ENCODE peak calls at places on chromosomes 7 and 10, in ten cellular contexts. Y is kidney epithelial cell; J is effector memory CD8-positive, alpha-beta T cell; T is stimulated activated CD4-positive, alpha-beta T cell treated with anti-CD3 and anti-CD28 coated beads, TNF-alpha, amount 100 ng/mL, for 4 hours; B is endodermal cell; G is neural progenitor cell; L is heart left ventricle; M is SW480; A is stimulated activated CD8-positive, alpha-beta memory T cell treated with anti-CD3 and anti-CD28 coated beads, Interleukin-7, amount 100 ng/mL, for 1 hour; O is ELR. X is an unnamed sample.

GRCh38 chr10:89642193-89642592 is 2.8 kb downstream of the PANK1 start:
- DNase-seq in Y (no peak), J (no peak), T (no peak), B (no peak), G (no peak), L (no peak), M (no peak), A (no peak), O (no peak), X (no peak)

GRCh38 chr7:83204715-83205114 is 42.0 kb upstream of the PCLO start:
- DNase-seq in Y (no peak), J (no peak), T (no peak), B (no peak), G (no peak), L (no peak), M (no peak), A (no peak), O (peak; percentile 25), X (no peak)

GRCh38 chr7:55903985-55904759 is 16.9 kb downstream of the ZNF713 start:
- DNase-seq in Y (no peak), J (no peak), T (no peak), B (no peak), G (no peak), L (no peak), M (no peak), A (no peak), O (no peak), X (no peak)

GRCh38 chr10:33291053-33291592 is 43.3 kb downstream of the NRP1 start:
- DNase-seq in Y (peak; percentile 70), J (no peak), T (no peak), B (no peak), G (no peak), L (no peak), M (no peak), A (no peak), O (peak; percentile 91), X (no peak)

GRCh38 chr7:21944616-21945373 is 904 bp downstream of the CDCA7L start:
- DNase-seq in Y (no peak), J (no peak), T (peak; percentile 24), B (peak; percentile 85), G (peak; percentile 61), L (peak; percentile 44), M (peak; percentile 91), A (no peak), O (peak; percentile 42), X (no peak)

GRCh38 chr10:132257271-132257670 is 50.5 kb downstream of the STK32C start:
- DNase-seq in Y (no peak), J (peak; percentile 40), T (peak; percentile 21), B (no peak), G (no peak), L (no peak), M (peak; percentile 59), A (no peak), O (peak; percentile 59), X (no peak)

GRCh38 chr10:24153016-24153415 is 55.9 kb upstream of the KIAA1217 start:
- DNase-seq in Y (no peak), J (no peak), T (no peak), B (no peak), G (no peak), L (no peak), M (no peak), A (no peak), O (no peak), X (no peak)

GRCh38 chr7:89623018-89623672 is 531.1 kb upstream of the STEAP1 start:
- DNase-seq in Y (peak; percentile 10), J (no peak), T (no peak), B (peak; percentile 59), G (peak; percentile 59), L (no peak), M (peak; percentile 73), A (no peak), O (peak; percentile 21), X (no peak)

GRCh38 chr10:113735913-113736312 is 15.6 kb upstream of the PLEKHS1 start:
- DNase-seq in Y (peak; percentile 21), J (no peak), T (no peak), B (no peak), G (peak; percentile 39), L (no peak), M (peak; percentile 42), A (no peak), O (peak; percentile 3), X (no peak)

GRCh38 chr7:17651926-17652385 is 288.3 kb downstream of the SNX13 start:
- DNase-seq in Y (no peak), J (no peak), T (no peak), B (no peak), G (no peak), L (no peak), M (no peak), A (no peak), O (peak; percentile 76), X (no peak)

GRCh38 chr7:128176696-128177095 is 64.4 kb upstream of the LEP start:
- DNase-seq in Y (no peak), J (no peak), T (no peak), B (peak; percentile 47), G (no peak), L (no peak), M (no peak), A (no peak), O (peak; percentile 15), X (no peak)

GRCh38 chr7:48426966-48427555 is 255.8 kb downstream of the ABCA13 start:
- DNase-seq in Y (peak; percentile 77), J (no peak), T (no peak), B (no peak), G (no peak), L (no peak), M (peak; percentile 36), A (no peak), O (peak; percentile 67), X (no peak)

GRCh38 chr10:28559661-28560060 is 26.7 kb downstream of the WAC start:
- DNase-seq in Y (peak; percentile 19), J (no peak), T (no peak), B (no peak), G (peak; percentile 81), L (no peak), M (no peak), A (no peak), O (no peak), X (no peak)

GRCh38 chr10:120465138-120465537 is 8.1 kb downstream of the PLPP4 start:
- DNase-seq in Y (no peak), J (no peak), T (no peak), B (peak; percentile 52), G (no peak), L (no peak), M (no peak), A (no peak), O (no peak), X (no peak)

GRCh38 chr10:101839421-101840063 is 4.1 kb downstream of the KCNIP2 start:
- DNase-seq in Y (no peak), J (peak; percentile 56), T (peak; percentile 53), B (peak; percentile 83), G (peak; percentile 82), L (peak; percentile 58), M (no peak), A (no peak), O (peak; percentile 62), X (no peak)

GRCh38 chr7:151114151-151115090 is 28.1 kb downstream of the AGAP3 start:
- DNase-seq in Y (no peak), J (no peak), T (no peak), B (peak; percentile 87), G (peak; percentile 76), L (no peak), M (peak; percentile 26), A (no peak), O (peak; percentile 39), X (no peak)

GRCh38 chr7:142083605-142084004 is 27.9 kb upstream of the MGAM2 start:
- DNase-seq in Y (no peak), J (no peak), T (no peak), B (no peak), G (no peak), L (no peak), M (no peak), A (no peak), O (no peak), X (no peak)

GRCh38 chr10:50470798-50471582 is 152.8 kb downstream of the SGMS1 start:
- DNase-seq in Y (peak; percentile 95), J (no peak), T (no peak), B (no peak), G (no peak), L (no peak), M (no peak), A (no peak), O (peak; percentile 30), X (no peak)

GRCh38 chr7:3678411-3678810 is 377.4 kb downstream of the SDK1 start:
- DNase-seq in Y (no peak), J (no peak), T (no peak), B (no peak), G (no peak), L (no peak), M (no peak), A (no peak), O (no peak), X (no peak)

GRCh38 chr10:5892007-5892406 is 2.0 kb downstream of the FBH1 start:
- DNase-seq in Y (no peak), J (no peak), T (no peak), B (no peak), G (no peak), L (peak; percentile 48), M (no peak), A (no peak), O (no peak), X (no peak)

GRCh38 chr10:61899997-61900828 is 1.3 kb upstream of the ARID5B start:
- DNase-seq in Y (no peak), J (peak; percentile 37), T (no peak), B (peak; percentile 63), G (peak; percentile 57), L (peak; percentile 40), M (peak; percentile 70), A (no peak), O (peak; percentile 74), X (no peak)

GRCh38 chr7:111953611-111954010 is 252.6 kb downstream of the DOCK4 start:
- DNase-seq in Y (no peak), J (no peak), T (no peak), B (peak; percentile 58), G (peak; percentile 31), L (no peak), M (peak; percentile 79), A (no peak), O (peak; percentile 29), X (no peak)

GRCh38 chr10:28302012-28302667 is 724 bp downstream of the MPP7 start:
- DNase-seq in Y (no peak), J (peak; percentile 6), T (no peak), B (no peak), G (peak; percentile 38), L (no peak), M (peak; percentile 51), A (no peak), O (no peak), X (no peak)

GRCh38 chr10:62083868-62084267 is 182.4 kb downstream of the ARID5B start:
- DNase-seq in Y (no peak), J (no peak), T (no peak), B (no peak), G (no peak), L (peak; percentile 85), M (no peak), A (no peak), O (peak; percentile 33), X (peak; percentile 62)

GRCh38 chr10:35758086-35758485 is 116.0 kb upstream of the FZD8 start:
- DNase-seq in Y (no peak), J (no peak), T (no peak), B (no peak), G (no peak), L (peak; percentile 46), M (no peak), A (no peak), O (no peak), X (peak; percentile 75)

GRCh38 chr10:83871486-83872081 is 267.7 kb upstream of the GHITM start:
- DNase-seq in Y (peak; percentile 2), J (peak; percentile 40), T (peak; percentile 11), B (peak; percentile 93), G (peak; percentile 89), L (peak; percentile 62), M (peak; percentile 65), A (no peak), O (peak; percentile 54), X (peak; percentile 60)

GRCh38 chr7:7720750-7721621 is 2.6 kb upstream of the RPA3 start:
- DNase-seq in Y (no peak), J (no peak), T (no peak), B (no peak), G (no peak), L (no peak), M (no peak), A (no peak), O (no peak), X (no peak)

GRCh38 chr10:110793128-110793812 is 78.5 kb upstream of the PDCD4 start:
- DNase-seq in Y (no peak), J (no peak), T (no peak), B (no peak), G (no peak), L (no peak), M (no peak), A (no peak), O (no peak), X (no peak)